ENCODE peak calls at places on chromosomes 6 and 20, in six cellular contexts. C is EH; L is hypothalamus; F is stimulated activated naive CD8-positive, alpha-beta T cell treated with anti-CD3 and anti-CD28 coated beads, Interleukin-15, Interleukin-2, amounts not matched to agents 100 U/mL and 50 U/mL, for 24 hours; E is neuronal stem cell; O is AG09309. U is an unnamed sample.

GRCh38 chr6:99514089-99514488 is 1.1 kb downstream of the USP45 start:
- DNase-seq in F (no peak), E (no peak), C (peak), L (no peak), O (no peak), U (no peak)

GRCh38 chr6:126786262-126786661 is 332.2 kb upstream of the RSPO3 start:
- DNase-seq in F (no peak), E (no peak), L (no peak), O (no peak), C (peak), U (no peak)

GRCh38 chr6:121485359-121485809 is 49.9 kb downstream of the GJA1 start:
- DNase-seq in L (no peak), C (peak), F (no peak), E (peak), O (peak), U (no peak)

GRCh38 chr6:163999475-164000125 is 585.1 kb downstream of the QKI start:
- DNase-seq in E (no peak), F (no peak), L (no peak), C (no peak), O (no peak), U (no peak)

GRCh38 chr6:149170564-149171452 is 146.7 kb upstream of the TAB2 start:
- DNase-seq in L (no peak), C (peak), F (no peak), O (no peak), E (no peak), U (no peak)

GRCh38 chr6:10174761-10175160 is 240.1 kb downstream of the TFAP2A start:
- DNase-seq in F (no peak), C (no peak), L (no peak), O (no peak), E (no peak), U (no peak)

GRCh38 chr20:9837634-9838033 is 1.2 kb downstream of the PAK5 start:
- DNase-seq in F (no peak), C (no peak), E (no peak), O (no peak), L (no peak), U (no peak)

GRCh38 chr6:53547166-53547814 is 2.4 kb upstream of the GCLC start:
- DNase-seq in O (no peak), C (no peak), L (no peak), E (no peak), F (no peak), U (no peak)

GRCh38 chr6:2061880-2062279 is 183.5 kb downstream of the GMDS start:
- DNase-seq in E (no peak), O (no peak), C (peak), L (no peak), F (no peak), U (no peak)

GRCh38 chr20:50690562-50690978 is 772 bp downstream of the RIPOR3 start:
- DNase-seq in L (no peak), O (no peak), E (peak), C (no peak), F (no peak), U (no peak)

GRCh38 chr6:98847392-98847766 is 13.0 kb downstream of the POU3F2 start:
- DNase-seq in O (no peak), E (no peak), F (no peak), C (no peak), L (no peak), U (no peak)

GRCh38 chr20:43508106-43508505 is 609 bp downstream of the L3MBTL1 start:
- DNase-seq in E (no peak), C (no peak), L (no peak), O (no peak), F (no peak), U (no peak)

GRCh38 chr6:88916615-88917198 is 46.7 kb downstream of the RNGTT start:
- DNase-seq in C (no peak), L (no peak), E (no peak), F (no peak), O (no peak), U (no peak)